ENCODE peak calls at places on chromosomes 16 and 17, in ten cellular contexts. B, F, V, O, N, Q, T, A, E and X are unnamed samples.

GRCh38 chr17:17439971-17440843 is 36.6 kb upstream of the MED9 start:
- DNase-seq in B (peak; percentile 83), F (no peak), V (peak; percentile 51), O (peak; percentile 63), N (peak; percentile 69), Q (peak; percentile 58), T (no peak), A (peak; percentile 59), E (peak; percentile 46), X (peak; percentile 91)

GRCh38 chr16:73016488-73016830 is 31.5 kb downstream of the ZFHX3 start:
- DNase-seq in B (no peak), F (no peak), V (no peak), O (no peak), N (no peak), Q (no peak), T (no peak), A (no peak), E (no peak), X (peak; percentile 8)

GRCh38 chr16:282491-282890 is 473 bp upstream of the PDIA2 start:
- DNase-seq in B (no peak), F (no peak), V (no peak), O (no peak), N (no peak), Q (no peak), T (no peak), A (no peak), E (no peak), X (no peak)

GRCh38 chr16:9689597-9689996 is 492.6 kb downstream of the GRIN2A start:
- DNase-seq in B (no peak), F (no peak), V (no peak), O (no peak), N (no peak), Q (no peak), T (no peak), A (no peak), E (no peak), X (no peak)

GRCh38 chr16:2205967-2206313 is 686 bp downstream of the MLST8 start:
- DNase-seq in B (no peak), F (no peak), V (no peak), O (no peak), N (no peak), Q (no peak), T (no peak), A (no peak), E (no peak), X (no peak)

GRCh38 chr17:4986403-4986802 is 1.1 kb downstream of the CAMTA2 start:
- DNase-seq in B (no peak), F (no peak), V (no peak), O (no peak), N (peak; percentile 44), Q (peak; percentile 30), T (no peak), A (no peak), E (no peak), X (no peak)

GRCh38 chr16:84467256-84467655 is 37.2 kb downstream of the MEAK7 start:
- DNase-seq in B (no peak), F (no peak), V (no peak), O (no peak), N (no peak), Q (no peak), T (no peak), A (no peak), E (no peak), X (no peak)

GRCh38 chr17:1487939-1488825 is 4.3 kb downstream of the MYO1C start:
- DNase-seq in B (no peak), F (peak; percentile 67), V (peak; percentile 67), O (peak; percentile 86), N (peak; percentile 72), Q (peak; percentile 95), T (no peak), A (no peak), E (peak; percentile 84), X (peak; percentile 74)

GRCh38 chr17:69773081-69773480 is 301.9 kb upstream of the KCNJ16 start:
- DNase-seq in B (no peak), F (no peak), V (no peak), O (peak; percentile 57), N (no peak), Q (no peak), T (no peak), A (no peak), E (peak; percentile 85), X (no peak)

GRCh38 chr17:35804658-35805192 is 4.6 kb upstream of the TAF15 start:
- DNase-seq in B (peak; percentile 59), F (peak; percentile 84), V (peak; percentile 86), O (peak; percentile 91), N (peak; percentile 94), Q (peak; percentile 97), T (no peak), A (no peak), E (peak; percentile 85), X (peak; percentile 98)

GRCh38 chr17:43661699-43662431 is at the start of gene MEOX1:
- DNase-seq in B (peak; percentile 28), F (no peak), V (peak; percentile 37), O (peak; percentile 68), N (peak; percentile 79), Q (peak; percentile 65), T (no peak), A (no peak), E (peak; percentile 89), X (no peak)

GRCh38 chr17:11608396-11608795 is 10.1 kb downstream of the DNAH9 start:
- DNase-seq in B (no peak), F (no peak), V (peak; percentile 6), O (no peak), N (no peak), Q (peak; percentile 11), T (no peak), A (no peak), E (no peak), X (peak; percentile 62)

GRCh38 chr16:77745972-77746371 is 23.7 kb downstream of the NUDT7 start:
- DNase-seq in B (no peak), F (peak; percentile 38), V (no peak), O (no peak), N (peak; percentile 25), Q (no peak), T (no peak), A (no peak), E (peak; percentile 13), X (no peak)

GRCh38 chr16:71893888-71894228 is 1.5 kb upstream of the IST1 start:
- DNase-seq in B (no peak), F (no peak), V (no peak), O (no peak), N (no peak), Q (no peak), T (no peak), A (no peak), E (no peak), X (no peak)

DNA sequence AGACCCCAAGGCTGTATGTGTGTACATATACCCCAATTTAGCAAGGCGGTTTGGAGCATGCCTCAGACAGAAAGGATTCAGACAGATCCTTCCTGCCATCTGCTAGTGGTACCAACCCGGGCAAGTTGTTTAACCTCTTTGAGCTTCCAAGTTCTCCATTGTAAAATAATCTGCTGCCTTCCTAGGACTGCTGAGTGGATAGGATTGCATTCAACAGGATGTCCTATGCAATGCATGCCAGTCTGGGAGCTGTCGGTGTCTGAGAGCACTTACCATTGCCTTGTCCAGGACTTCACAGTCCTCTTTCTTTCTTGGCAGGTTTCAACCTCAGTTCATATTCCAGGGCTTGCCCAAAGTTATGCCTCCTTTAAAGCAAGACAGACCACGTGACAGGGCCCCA is 2.0 kb downstream of the CDH13 start:
- DNase-seq in B (no peak), F (no peak), V (no peak), O (no peak), N (no peak), Q (no peak), T (no peak), A (no peak), E (no peak), X (no peak)
- H3K4me3 ChIP-seq in B (no peak overlapping the region), F (no peak overlapping the region), V (peak overlapping the region; percentile 75), O (no peak overlapping the region), N (no peak overlapping the region), Q (no peak overlapping the region), T (peak overlapping the region; percentile 85), A (no peak overlapping the region), E (no peak overlapping the region), X (no peak overlapping the region)

DNA sequence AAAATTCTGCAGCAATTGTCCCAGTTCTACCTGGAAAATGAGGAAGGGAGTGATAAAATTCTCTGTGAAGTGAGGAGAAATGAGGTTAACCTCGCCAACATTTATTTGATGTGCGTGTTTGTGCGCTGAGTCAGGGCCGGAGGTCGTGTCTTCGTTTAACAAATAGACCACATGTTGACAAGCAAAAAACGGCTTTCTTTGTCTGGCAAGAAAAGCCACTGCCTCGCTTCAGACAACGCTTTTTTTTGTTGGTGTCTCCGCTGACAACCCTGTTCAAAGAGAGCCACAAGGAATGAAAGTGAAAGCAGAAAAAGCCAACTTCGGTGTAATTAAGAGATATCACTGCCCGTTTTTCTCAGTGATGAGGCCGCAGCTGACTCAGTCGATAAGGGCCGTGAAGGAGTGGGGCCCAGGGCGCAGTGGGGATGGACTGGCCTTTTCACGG is 510.6 kb downstream of the CDH13 start:
- DNase-seq in B (no peak), F (peak; percentile 38), V (peak; percentile 75), O (peak; percentile 87), N (peak; percentile 60), Q (peak; percentile 89), T (no peak), A (no peak), E (peak; percentile 94), X (no peak)
- H3K4me3 ChIP-seq in B (no peak overlapping the region), F (peak overlapping the region; percentile 54), V (peak overlapping the region; percentile 42), O (peak overlapping the region; percentile 30), N (peak overlapping the region; percentile 10), Q (no peak overlapping the region), T (no peak overlapping the region), A (no peak overlapping the region), E (peak overlapping the region; percentile 57), X (no peak overlapping the region)

GRCh38 chr17:60577147-60577925 is 22.7 kb upstream of the PPM1D start:
- DNase-seq in B (no peak), F (no peak), V (peak; percentile 42), O (no peak), N (peak; percentile 65), Q (peak; percentile 75), T (no peak), A (no peak), E (peak; percentile 47), X (no peak)
- H3K4me3 ChIP-seq in B (no peak overlapping the region), F (peak overlapping the region; percentile 33), V (peak overlapping the region; percentile 36), O (no peak overlapping the region), N (peak overlapping the region; percentile 36), Q (no peak overlapping the region), T (peak overlapping the region; percentile 69), A (peak overlapping the region; percentile 39), E (peak overlapping the region; percentile 69), X (no peak overlapping the region)

DNA sequence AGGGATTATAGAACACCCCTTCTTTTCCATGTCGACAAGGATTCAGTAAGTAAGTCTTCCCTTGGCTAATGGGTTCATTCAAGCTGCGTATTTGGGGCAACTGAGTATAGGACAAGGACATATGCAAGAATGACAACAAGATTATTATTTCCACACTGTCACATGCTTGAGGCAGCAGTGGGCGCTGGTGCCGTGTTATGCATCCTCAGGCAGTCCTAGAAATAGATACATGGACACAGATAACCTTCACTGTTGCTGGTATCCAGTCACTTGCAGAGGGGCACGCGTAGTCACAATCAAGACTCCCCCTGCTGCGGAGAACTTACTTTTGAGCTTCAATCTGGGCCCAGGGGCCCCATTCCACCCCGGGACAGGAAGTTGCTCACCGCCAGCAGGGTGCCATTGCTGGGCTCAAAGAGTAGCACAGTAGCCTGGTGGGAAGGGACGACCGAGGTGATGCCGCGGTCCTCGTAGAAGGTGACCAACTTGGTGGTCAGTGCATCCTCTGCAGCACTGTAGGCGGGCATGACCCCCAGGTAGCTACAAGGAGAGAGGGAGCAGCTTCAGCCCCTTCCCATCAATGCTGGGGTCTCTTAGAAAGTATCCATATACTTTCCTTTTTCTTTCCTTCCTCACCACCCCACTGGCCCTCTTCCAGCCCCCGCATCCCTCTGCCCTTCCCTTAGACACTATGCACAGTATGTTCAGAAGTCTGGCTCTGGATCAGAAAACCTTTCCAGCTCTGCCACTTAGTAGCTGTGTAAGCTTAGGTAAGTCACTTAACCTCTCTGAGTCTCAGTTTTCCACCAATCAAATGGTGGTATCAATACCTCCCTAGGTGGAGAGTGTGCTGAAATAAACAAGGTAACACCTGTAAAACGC is 804 bp downstream of the CRYM start:
- DNase-seq in B (no peak), F (no peak), V (no peak), O (no peak), N (no peak), Q (no peak), T (no peak), A (no peak), E (no peak), X (no peak)
- H3K4me3 ChIP-seq in B (peak overlapping the region; percentile 43), F (no peak overlapping the region), V (no peak overlapping the region), O (no peak overlapping the region), N (no peak overlapping the region), Q (peak overlapping the region; percentile 31), T (peak overlapping the region; percentile 75), A (no peak overlapping the region), E (peak overlapping the region; percentile 35), X (peak overlapping the region; percentile 54)